ENCODE peak calls at places on chromosome 15, in five cellular contexts. P is H1, Q is neuronal stem cell, N is H9, Z is mesenchymal stem cell. K is an unnamed sample.

GRCh38 chr15:41203395-41203794 is 27.2 kb downstream of the EXD1 start:
- DNase-seq in P (no peak), Z (no peak), Q (no peak), N (no peak), K (no peak)

GRCh38 chr15:85582076-85582718 is 201.8 kb downstream of the AKAP13 start:
- DNase-seq in Q (no peak), Z (no peak), N (no peak), P (no peak), K (no peak)

GRCh38 chr15:35533130-35534110 is 12.5 kb downstream of the DPH6 start:
- DNase-seq in Q (no peak), Z (peak), P (no peak), N (no peak), K (no peak)

GRCh38 chr15:78368671-78369070 is 28.5 kb downstream of the CRABP1 start:
- DNase-seq in Q (no peak), P (no peak), Z (no peak), N (no peak), K (no peak)

GRCh38 chr15:76433798-76434400 is 97.3 kb downstream of the ISL2 start:
- DNase-seq in Z (no peak), P (no peak), N (no peak), Q (no peak), K (no peak)

GRCh38 chr15:39110746-39111145 is 470.1 kb upstream of the THBS1 start:
- DNase-seq in Z (no peak), P (no peak), Q (no peak), N (no peak), K (no peak)

GRCh38 chr15:94840794-94841587 is 609.6 kb downstream of the MCTP2 start:
- DNase-seq in N (no peak), P (no peak), Z (peak), Q (no peak), K (no peak)

GRCh38 chr15:80870893-80871292 is 91.7 kb downstream of the CEMIP start:
- DNase-seq in P (no peak), N (no peak), Z (peak), Q (no peak), K (peak)

GRCh38 chr15:91857772-91858171 is 4.3 kb downstream of the SLCO3A1 start:
- DNase-seq in N (no peak), Z (no peak), P (no peak), Q (no peak), K (no peak)

GRCh38 chr15:83914906-83915305 is 261.0 kb downstream of the ADAMTSL3 start:
- DNase-seq in Z (no peak), Q (no peak), N (no peak), P (no peak), K (no peak)

GRCh38 chr15:99051308-99051707 is 43.7 kb upstream of the PGPEP1L start:
- DNase-seq in P (no peak), N (no peak), Q (no peak), Z (no peak), K (no peak)

GRCh38 chr15:82538961-82539689 is 1.1 kb downstream of the RPS17 start:
- DNase-seq in P (no peak), Z (peak), Q (no peak), N (no peak), K (no peak)

GRCh38 chr15:80264031-80264430 is 12.0 kb upstream of the CTXND1 start:
- DNase-seq in N (no peak), Z (peak), Q (no peak), P (no peak), K (peak)

GRCh38 chr15:46177219-46177618 is 542.4 kb downstream of the SQOR start:
- DNase-seq in Z (no peak), P (no peak), N (no peak), Q (no peak), K (no peak)

GRCh38 chr15:101107625-101108457 is 144.0 kb downstream of the CHSY1 start:
- DNase-seq in Z (no peak), P (no peak), N (no peak), Q (no peak), K (no peak)

GRCh38 chr15:81939604-81940440 is 106.0 kb downstream of the MEX3B start:
- DNase-seq in Z (peak), Q (peak), N (no peak), P (peak), K (peak)

GRCh38 chr15:85314653-85315052 is 65.8 kb upstream of the AKAP13 start:
- DNase-seq in Q (no peak), N (no peak), Z (peak), P (no peak), K (peak)

GRCh38 chr15:39321977-39322376 is 258.9 kb upstream of the THBS1 start:
- DNase-seq in Q (no peak), P (no peak), N (no peak), Z (no peak), K (no peak)

GRCh38 chr15:23514492-23514891 is 51.0 kb upstream of the MKRN3 start:
- DNase-seq in Z (no peak), N (no peak), Q (no peak), P (no peak), K (peak)

GRCh38 chr15:64137226-64137833 is 14.2 kb upstream of the SNX22 start:
- DNase-seq in N (no peak), Z (no peak), P (no peak), Q (no peak), K (no peak)

GRCh38 chr15:43095243-43095642 is 10.6 kb downstream of the UBR1 start:
- DNase-seq in Z (peak), Q (no peak), N (no peak), P (no peak), K (no peak)

GRCh38 chr15:58014040-58014439 is 51.5 kb downstream of the ALDH1A2 start:
- DNase-seq in N (no peak), Z (no peak), Q (no peak), P (no peak), K (no peak)

GRCh38 chr15:101675015-101675414 is 22.8 kb upstream of the TM2D3 start:
- DNase-seq in Z (peak), P (no peak), N (no peak), Q (no peak), K (no peak)

GRCh38 chr15:39833515-39833981 is 50.9 kb upstream of the FSIP1 start:
- DNase-seq in N (no peak), Q (no peak), P (no peak), Z (no peak), K (no peak)

GRCh38 chr15:31302778-31303433 is 23.7 kb upstream of the KLF13 start:
- DNase-seq in Z (no peak), Q (no peak), P (no peak), N (no peak), K (no peak)

GRCh38 chr15:51322622-51323296 is 15.6 kb downstream of the CYP19A1 start:
- DNase-seq in Z (no peak), P (no peak), N (no peak), Q (no peak), K (no peak)

GRCh38 chr15:69117431-69117841 is 43.0 kb upstream of the GLCE start:
- DNase-seq in P (peak), N (peak), Q (peak), Z (no peak), K (no peak)

GRCh38 chr15:81106560-81106959 is 27.5 kb upstream of the CFAP161 start:
- DNase-seq in Z (peak), N (peak), P (peak), Q (peak), K (peak)

GRCh38 chr15:20672469-20672868 is 130.9 kb upstream of the GOLGA6L6 start:
- DNase-seq in Q (no peak), N (no peak), Z (no peak), P (no peak), K (no peak)
- H3K4me2 ChIP-seq in Q (no peak), N (no peak), Z (no peak), P (no peak), K (no peak)

GRCh38 chr15:33243393-33243792 is 48.9 kb upstream of the FMN1 start:
- DNase-seq in P (no peak), Z (peak), Q (no peak), N (no peak), K (peak)

GRCh38 chr15:33242669-33243191 is 48.2 kb upstream of the FMN1 start:
- DNase-seq in Q (no peak), P (no peak), N (no peak), Z (peak), K (peak)

GRCh38 chr15:33244471-33244870 is 50.0 kb upstream of the FMN1 start:
- DNase-seq in N (no peak), P (no peak), Z (no peak), Q (no peak), K (peak)

GRCh38 chr15:33243869-33244268 is 49.4 kb upstream of the FMN1 start:
- DNase-seq in P (no peak), N (no peak), Z (peak), Q (no peak), K (peak)

GRCh38 chr15:33242165-33242564 is 47.7 kb upstream of the FMN1 start:
- DNase-seq in P (no peak), Z (peak), Q (no peak), N (peak), K (peak)
- H2BK12ac ChIP-seq in P (peak), Z (no peak), Q (no peak), N (no peak), K (no peak)

GRCh38 chr15:67829647-67830504 is 4.6 kb downstream of the SKOR1 start:
- DNase-seq in Q (no peak), N (no peak), P (no peak), Z (no peak), K (no peak)

GRCh38 chr15:67826717-67827560 is 1.6 kb downstream of the SKOR1 start:
- DNase-seq in Q (no peak), N (no peak), P (no peak), Z (no peak), K (no peak)

GRCh38 chr15:67827561-67828378 is 2.5 kb downstream of the SKOR1 start:
- DNase-seq in N (peak), P (no peak), Z (no peak), Q (no peak), K (no peak)

GRCh38 chr15:67828379-67828968 is 3.2 kb downstream of the SKOR1 start:
- DNase-seq in N (no peak), P (no peak), Q (no peak), Z (no peak), K (no peak)

GRCh38 chr15:67828969-67829646 is 3.8 kb downstream of the SKOR1 start:
- DNase-seq in P (no peak), Z (no peak), N (no peak), Q (no peak), K (no peak)
- H3K4me2 ChIP-seq in P (peak), Z (no peak), N (peak), Q (no peak), K (peak)

DNA sequence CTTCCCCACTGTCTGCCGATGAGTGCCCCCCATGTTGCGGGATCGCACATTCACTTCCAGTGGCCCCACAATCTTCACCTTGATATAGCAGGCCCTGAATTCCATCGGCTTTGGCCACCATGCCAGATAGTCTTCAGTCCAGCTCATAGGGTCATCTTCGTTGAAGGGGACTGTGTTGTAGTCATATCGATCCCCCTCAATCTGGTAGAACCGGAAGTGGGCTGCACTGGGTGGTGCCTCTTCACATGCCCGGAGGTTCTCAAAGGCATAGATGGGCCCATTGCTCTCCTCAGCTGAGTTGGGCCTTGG is 12.1 kb upstream of the CLPX start:
- DNase-seq in Q (no peak), N (no peak), Z (no peak), P (no peak), K (no peak)
- H2BK12ac ChIP-seq in Q (no peak), N (no peak), Z (no peak), P (no peak), K (no peak)

GRCh38 chr15:47411733-47412530 is 305.4 kb upstream of the SEMA6D start:
- DNase-seq in Q (no peak), Z (no peak), P (no peak), N (no peak), K (no peak)
- H3K4me2 ChIP-seq in Q (no peak), Z (no peak), P (no peak), N (no peak), K (no peak)